ENCODE peak calls at places on chromosome 16, in six cellular contexts. P, G, B, Y, D and N are unnamed samples.

GRCh38 chr16:49858200-49859129 is 2.6 kb upstream of the ZNF423 start:
- DNase-seq in P (no peak), G (peak), B (peak), Y (peak), D (no peak), N (no peak)

GRCh38 chr16:48607056-48607825 is 2.7 kb downstream of the N4BP1 start:
- DNase-seq in P (no peak), G (no peak), B (no peak), Y (peak), D (peak), N (no peak)

GRCh38 chr16:27520982-27521673 is 28.6 kb downstream of the GTF3C1 start:
- DNase-seq in P (no peak), G (no peak), B (peak), Y (no peak), D (no peak), N (no peak)

GRCh38 chr16:83143788-83144187 is 517.0 kb downstream of the CDH13 start:
- DNase-seq in P (no peak), G (no peak), B (no peak), Y (no peak), D (no peak), N (no peak)

GRCh38 chr16:78444-79145 is 570 bp downstream of the MPG start:
- DNase-seq in P (no peak), G (no peak), B (peak), Y (no peak), D (no peak), N (peak)

GRCh38 chr16:3509470-3509928 is 8.7 kb downstream of the CLUAP1 start:
- DNase-seq in P (peak), G (peak), B (no peak), Y (no peak), D (no peak), N (no peak)

GRCh38 chr16:17476414-17477259 is 5.9 kb upstream of the XYLT1 start:
- DNase-seq in P (no peak), G (peak), B (peak), Y (peak), D (no peak), N (peak)

GRCh38 chr16:24035127-24035842 is 199.5 kb downstream of the PRKCB start:
- DNase-seq in P (no peak), G (peak), B (no peak), Y (no peak), D (no peak), N (no peak)

GRCh38 chr16:85750021-85750826 is 672 bp downstream of the C16orf74 start:
- DNase-seq in P (no peak), G (peak), B (no peak), Y (no peak), D (no peak), N (no peak)

GRCh38 chr16:21302898-21303528 is 24.9 kb upstream of the CRYM start:
- DNase-seq in P (no peak), G (peak), B (no peak), Y (peak), D (no peak), N (peak)

GRCh38 chr16:22132801-22133200 is 29.5 kb upstream of the SDR42E2 start:
- DNase-seq in P (no peak), G (no peak), B (no peak), Y (no peak), D (no peak), N (no peak)

GRCh38 chr16:13629704-13630103 is 290.2 kb upstream of the ERCC4 start:
- DNase-seq in P (no peak), G (no peak), B (no peak), Y (no peak), D (no peak), N (no peak)

GRCh38 chr16:28149016-28149888 is 62.5 kb downstream of the XPO6 start:
- DNase-seq in P (no peak), G (no peak), B (no peak), Y (no peak), D (no peak), N (no peak)

GRCh38 chr16:21603920-21604319 is 4.5 kb downstream of the METTL9 start:
- DNase-seq in P (no peak), G (no peak), B (peak), Y (no peak), D (no peak), N (no peak)

GRCh38 chr16:62408760-62409159 is 372.5 kb upstream of the CDH8 start:
- DNase-seq in P (no peak), G (no peak), B (no peak), Y (no peak), D (no peak), N (no peak)

GRCh38 chr16:29107299-29107698 is 122.4 kb downstream of the LAT start:
- DNase-seq in P (no peak), G (no peak), B (no peak), Y (no peak), D (no peak), N (no peak)

GRCh38 chr16:5537347-5537746 is 439.8 kb upstream of the EEF2KMT start:
- DNase-seq in P (no peak), G (no peak), B (no peak), Y (no peak), D (no peak), N (no peak)
- TF ChIP-seq POLR2A in P (no peak), G (no peak), B (no peak), Y (no peak), D (no peak), N (no peak)

DNA sequence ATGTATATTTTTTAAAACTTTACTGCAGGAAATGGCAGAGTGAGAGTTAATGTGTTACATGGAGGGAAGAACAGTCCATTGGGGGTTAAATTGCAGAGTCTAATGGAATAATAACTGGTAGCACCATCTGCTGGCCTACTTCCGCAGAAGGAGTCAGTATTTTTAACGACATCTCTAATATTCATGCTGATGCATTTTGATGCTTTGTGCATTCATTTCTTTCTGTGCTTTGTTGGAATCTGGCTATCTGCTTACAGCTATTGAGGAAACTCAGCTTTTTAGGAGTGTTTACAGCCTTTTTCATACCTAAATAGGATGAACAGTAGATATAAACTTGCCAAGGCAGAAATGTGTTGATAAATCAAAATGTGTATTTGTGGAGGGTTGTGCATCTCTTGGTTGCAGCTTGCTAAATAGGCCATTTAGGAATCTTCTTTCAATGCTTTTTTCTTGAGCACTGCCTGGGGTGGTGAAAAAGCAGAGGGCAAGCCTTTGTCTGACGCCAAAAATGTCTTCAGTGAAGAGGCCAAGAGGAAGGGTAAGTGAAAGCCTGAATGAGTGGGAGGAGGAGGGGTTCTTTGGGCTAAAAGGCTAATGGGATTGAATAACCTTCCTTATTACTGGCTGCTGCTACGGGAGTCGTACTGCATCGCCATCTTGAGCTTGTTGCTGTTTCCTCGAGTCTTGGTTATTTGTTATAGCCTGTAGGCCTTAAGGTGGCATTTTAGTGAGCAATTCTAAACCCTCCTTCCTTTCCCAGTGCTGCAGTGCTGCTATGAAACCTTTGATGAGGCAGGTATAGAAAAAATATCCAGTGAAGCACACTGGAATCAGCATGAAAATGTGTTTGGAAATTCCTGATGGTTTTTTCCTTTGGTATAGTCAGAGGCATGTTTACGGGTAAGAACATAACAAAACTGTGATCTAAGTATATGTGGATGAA is 153.3 kb downstream of the CHD9 start:
- DNase-seq in P (no peak), G (peak), B (peak), Y (peak), D (no peak), N (peak)
- TF ChIP-seq POLR2A in P (no peak), G (no peak), B (no peak), Y (peak), D (no peak), N (no peak)

GRCh38 chr16:51450913-51451312 is 299.8 kb upstream of the SALL1 start:
- DNase-seq in P (no peak), G (no peak), B (no peak), Y (no peak), D (no peak), N (no peak)

GRCh38 chr16:51449441-51449840 is 298.4 kb upstream of the SALL1 start:
- DNase-seq in P (no peak), G (no peak), B (no peak), Y (no peak), D (no peak), N (no peak)

GRCh38 chr16:51453296-51453695 is 302.2 kb upstream of the SALL1 start:
- DNase-seq in P (no peak), G (no peak), B (no peak), Y (no peak), D (no peak), N (no peak)
- TF ChIP-seq POLR2A in P (no peak), G (no peak), B (no peak), Y (no peak), D (no peak), N (no peak)

GRCh38 chr16:88810868-88811599 is 694 bp downstream of the APRT start:
- DNase-seq in P (peak), G (peak), B (peak), Y (peak), D (no peak), N (peak)
- TF ChIP-seq POLR2A in P (peak), G (peak), B (peak), Y (peak), D (peak), N (peak)